ENCODE peak calls at places on chromosomes 7 and 10, in five cellular contexts. D, S, C, P and A are unnamed samples.

GRCh38 chr7:100893318-100893895 is 2.3 kb downstream of the ACHE start:
- DNase-seq in P (no peak), D (no peak), S (no peak), C (no peak), A (no peak)

GRCh38 chr10:20993387-20994170 is 96.5 kb upstream of the NEBL start:
- DNase-seq in S (no peak), P (no peak), C (no peak), D (no peak), A (no peak)

GRCh38 chr10:72308320-72308987 is 34.7 kb downstream of the DDIT4 start:
- DNase-seq in S (no peak), P (no peak), D (peak), C (no peak), A (no peak)

GRCh38 chr10:124259139-124259825 is 159.4 kb downstream of the OAT start:
- DNase-seq in C (no peak), S (no peak), D (peak), P (no peak), A (no peak)

GRCh38 chr7:133676805-133677370 is 424.0 kb downstream of the EXOC4 start:
- DNase-seq in C (no peak), S (no peak), D (no peak), P (no peak), A (no peak)

GRCh38 chr7:113636727-113637421 is 281.9 kb downstream of the PPP1R3A start:
- DNase-seq in S (no peak), P (no peak), C (no peak), D (no peak), A (no peak)

GRCh38 chr7:55095672-55096071 is 76.9 kb downstream of the EGFR start:
- DNase-seq in D (no peak), P (no peak), S (no peak), C (no peak), A (no peak)

GRCh38 chr10:15427836-15428414 is 56.8 kb upstream of the FAM171A1 start:
- DNase-seq in P (no peak), D (no peak), S (no peak), C (peak), A (peak)

GRCh38 chr7:87413951-87414381 is 61.5 kb downstream of the ABCB4 start:
- DNase-seq in S (no peak), C (no peak), D (no peak), P (no peak), A (no peak)

GRCh38 chr7:28041508-28042314 is 138.9 kb downstream of the JAZF1 start:
- DNase-seq in P (no peak), C (no peak), D (peak), S (no peak), A (no peak)

GRCh38 chr10:114095676-114096331 is 52.1 kb downstream of the ADRB1 start:
- DNase-seq in C (no peak), P (no peak), D (no peak), S (no peak), A (no peak)

GRCh38 chr10:114638874-114639625 is 19.0 kb downstream of the ABLIM1 start:
- DNase-seq in S (no peak), D (no peak), P (no peak), C (no peak), A (no peak)

GRCh38 chr7:93117852-93118530 is at the start of gene SAMD9:
- DNase-seq in S (peak), C (peak), D (peak), P (no peak), A (peak)

GRCh38 chr10:113381906-113382562 is 170.8 kb upstream of the HABP2 start:
- DNase-seq in D (peak), S (no peak), P (peak), C (no peak), A (no peak)

GRCh38 chr10:11533328-11533781 is 78.1 kb downstream of the USP6NL start:
- DNase-seq in C (no peak), S (no peak), P (peak), D (no peak), A (no peak)

GRCh38 chr7:78601728-78602127 is 803.2 kb downstream of the PHTF2 start:
- DNase-seq in D (no peak), S (no peak), P (no peak), C (no peak), A (no peak)

GRCh38 chr10:19209319-19209718 is 160.7 kb downstream of the MALRD1 start:
- DNase-seq in D (no peak), P (no peak), C (no peak), S (no peak), A (no peak)

GRCh38 chr10:97024181-97025073 is 161.3 kb downstream of the SLIT1 start:
- DNase-seq in P (no peak), S (no peak), D (no peak), C (no peak), A (no peak)

GRCh38 chr10:62692085-62692484 is 112.4 kb upstream of the ADO start:
- DNase-seq in C (no peak), S (no peak), D (no peak), P (no peak), A (no peak)

GRCh38 chr10:511849-512191 is 177.6 kb downstream of the DIP2C start:
- DNase-seq in P (no peak), D (no peak), C (no peak), S (no peak), A (no peak)

GRCh38 chr7:70480913-70481579 is 650.9 kb upstream of the GALNT17 start:
- DNase-seq in P (no peak), C (no peak), D (no peak), S (no peak), A (no peak)

GRCh38 chr10:61250131-61250530 is 203.1 kb downstream of the TMEM26 start:
- DNase-seq in C (no peak), S (no peak), D (no peak), P (no peak), A (no peak)

GRCh38 chr10:113278664-113279063 is 274.2 kb upstream of the HABP2 start:
- DNase-seq in S (no peak), C (no peak), P (no peak), D (no peak), A (no peak)

GRCh38 chr7:1725199-1725701 is 55.2 kb downstream of the ELFN1 start:
- DNase-seq in C (peak), S (no peak), P (no peak), D (no peak), A (peak)

GRCh38 chr7:3165681-3166580 is 122.3 kb upstream of the CARD11 start:
- DNase-seq in P (no peak), D (no peak), S (no peak), C (no peak), A (no peak)

GRCh38 chr10:95467162-95467599 is 94.0 kb downstream of the SORBS1 start:
- DNase-seq in S (no peak), D (no peak), P (peak), C (no peak), A (no peak)

GRCh38 chr10:115801987-115802386 is 471.0 kb downstream of the GFRA1 start:
- DNase-seq in D (no peak), S (no peak), P (no peak), C (no peak), A (no peak)

GRCh38 chr10:33734393-33735110 is 400.1 kb upstream of the NRP1 start:
- DNase-seq in S (no peak), D (no peak), P (no peak), C (no peak), A (no peak)